ENCODE peak calls at places on chromosomes 6 and 20, in ten cellular contexts. L is osteoblast, Y is uterus, C is ovary, W is psoas muscle, I is DND-41, E is colonic mucosa, Q is H9, X is tibial nerve, U is mesendoderm. S is an unnamed sample.

GRCh38 chr6:100731411-100731810 is 149.7 kb downstream of the ASCC3 start:
- DNase-seq in L (no peak), X (no peak), Y (no peak), W (no peak), E (no peak), C (no peak), U (no peak), I (no peak), Q (no peak), S (no peak)

GRCh38 chr6:121523628-121524027 is 88.2 kb downstream of the GJA1 start:
- DNase-seq in U (peak; percentile 7), L (no peak), Y (no peak), X (no peak), I (no peak), E (no peak), Q (no peak), C (no peak), W (no peak), S (no peak)

GRCh38 chr6:467111-467510 is 75.6 kb downstream of the IRF4 start:
- DNase-seq in L (no peak), C (no peak), Q (no peak), I (no peak), U (no peak), Y (no peak), E (no peak), W (no peak), X (no peak), S (no peak)

GRCh38 chr20:47181056-47181862 is 175.2 kb downstream of the ZMYND8 start:
- DNase-seq in I (peak; percentile 34), Q (peak; percentile 70), U (peak; percentile 91), Y (no peak), E (peak; percentile 41), W (no peak), X (no peak), C (no peak), L (peak; percentile 95), S (no peak)

GRCh38 chr20:1368448-1369199 is 24.2 kb downstream of the FKBP1A start:
- DNase-seq in E (no peak), Q (no peak), X (no peak), Y (peak; percentile 55), C (no peak), W (no peak), U (no peak), I (no peak), L (no peak), S (no peak)

GRCh38 chr6:36335465-36336209 is 1.1 kb downstream of the BNIP5 start:
- DNase-seq in L (no peak), U (no peak), Q (no peak), W (no peak), I (no peak), X (no peak), C (no peak), Y (no peak), E (no peak), S (no peak)

GRCh38 chr6:98416027-98416426 is 418.3 kb upstream of the POU3F2 start:
- DNase-seq in E (no peak), I (no peak), W (no peak), Y (no peak), Q (no peak), X (no peak), C (no peak), L (peak; percentile 5), U (no peak), S (no peak)

GRCh38 chr6:6591778-6592388 is 3.4 kb downstream of the LY86 start:
- DNase-seq in W (no peak), C (no peak), Q (no peak), Y (no peak), E (no peak), X (peak; percentile 48), L (no peak), U (no peak), I (no peak), S (no peak)

GRCh38 chr20:49395183-49395582 is 87.3 kb downstream of the KCNB1 start:
- DNase-seq in W (peak; percentile 78), Y (peak; percentile 91), Q (no peak), U (no peak), I (no peak), L (no peak), C (no peak), E (no peak), X (peak; percentile 72), S (no peak)

GRCh38 chr6:132430110-132430509 is 28.8 kb upstream of the MOXD1 start:
- DNase-seq in U (no peak), I (no peak), C (no peak), E (no peak), Q (no peak), Y (no peak), W (no peak), X (no peak), L (no peak), S (no peak)

GRCh38 chr20:5845686-5846651 is 95.8 kb downstream of the SHLD1 start:
- DNase-seq in W (no peak), C (no peak), E (no peak), I (no peak), X (no peak), U (peak; percentile 47), Y (no peak), Q (no peak), L (no peak), S (peak; percentile 64)

GRCh38 chr6:48535569-48535968 is 424.6 kb upstream of the PTCHD4 start:
- DNase-seq in X (no peak), Q (no peak), U (peak; percentile 50), E (no peak), W (no peak), Y (no peak), L (no peak), C (no peak), I (peak; percentile 11), S (no peak)

GRCh38 chr20:54350415-54350814 is 125.0 kb upstream of the DOK5 start:
- DNase-seq in Y (no peak), X (no peak), W (no peak), U (no peak), C (no peak), E (no peak), Q (no peak), I (no peak), L (peak; percentile 38), S (no peak)

GRCh38 chr20:40741507-40742106 is 52.6 kb upstream of the MAFB start:
- DNase-seq in U (peak; percentile 73), Q (peak; percentile 76), Y (no peak), C (no peak), W (no peak), L (no peak), I (peak; percentile 83), E (peak; percentile 52), X (peak; percentile 37), S (peak; percentile 9)

DNA sequence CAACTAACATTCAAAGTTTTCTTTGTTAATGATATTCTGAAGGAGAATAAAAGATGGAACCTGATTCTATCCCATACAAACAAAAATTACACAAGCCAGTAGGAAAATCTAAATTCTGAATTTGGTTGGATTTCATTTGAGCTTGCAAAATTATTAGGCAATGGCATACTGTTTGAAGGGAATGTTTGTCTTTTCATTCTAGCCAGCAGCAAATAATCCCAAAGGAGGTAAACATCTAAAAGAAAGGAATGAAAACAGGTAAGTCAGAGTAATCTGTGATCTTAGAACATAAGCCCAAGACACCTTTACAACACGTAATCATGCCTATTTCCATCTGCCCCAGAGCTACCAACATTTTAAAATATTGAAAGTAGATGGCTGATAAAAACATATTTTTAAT is 482.1 kb upstream of the CITED2 start:
- DNase-seq in I (no peak), Y (no peak), W (no peak), U (no peak), E (no peak), X (no peak), L (no peak), Q (no peak), C (no peak), S (no peak)
- H3K27ac ChIP-seq in I (no peak overlapping the region), Y (no peak overlapping the region), W (no peak overlapping the region), U (no peak overlapping the region), E (no peak overlapping the region), X (no peak overlapping the region), L (peak overlapping the region; percentile 60), Q (no peak overlapping the region), C (no peak overlapping the region), S (no peak overlapping the region)

GRCh38 chr6:113828984-113829701 is 28.0 kb upstream of the MARCKS start:
- DNase-seq in I (no peak), E (no peak), C (no peak), U (no peak), Q (no peak), X (no peak), W (no peak), L (no peak), Y (no peak), S (no peak)

GRCh38 chr6:113825776-113826175 is 31.4 kb upstream of the MARCKS start:
- DNase-seq in L (peak; percentile 21), U (no peak), W (peak; percentile 91), C (peak; percentile 90), E (peak; percentile 85), I (no peak), Q (no peak), X (peak; percentile 53), Y (peak; percentile 42), S (no peak)

GRCh38 chr6:113833537-113833936 is 23.6 kb upstream of the MARCKS start:
- DNase-seq in Q (no peak), E (no peak), U (no peak), X (no peak), C (no peak), Y (no peak), I (no peak), W (no peak), L (peak; percentile 39), S (no peak)

GRCh38 chr6:113830140-113830539 is 27.0 kb upstream of the MARCKS start:
- DNase-seq in U (no peak), E (no peak), W (no peak), I (no peak), Q (no peak), X (no peak), Y (no peak), L (no peak), C (no peak), S (no peak)

GRCh38 chr6:113829702-113830058 is 27.5 kb upstream of the MARCKS start:
- DNase-seq in W (no peak), Q (no peak), L (no peak), X (no peak), I (no peak), U (no peak), C (no peak), Y (no peak), E (peak; percentile 67), S (no peak)
- H3K27ac ChIP-seq in W (peak overlapping the region; percentile 69), Q (no peak overlapping the region), L (no peak overlapping the region), X (no peak overlapping the region), I (no peak overlapping the region), U (no peak overlapping the region), C (no peak overlapping the region), Y (no peak overlapping the region), E (peak overlapping the region; percentile 58), S (no peak overlapping the region)

DNA sequence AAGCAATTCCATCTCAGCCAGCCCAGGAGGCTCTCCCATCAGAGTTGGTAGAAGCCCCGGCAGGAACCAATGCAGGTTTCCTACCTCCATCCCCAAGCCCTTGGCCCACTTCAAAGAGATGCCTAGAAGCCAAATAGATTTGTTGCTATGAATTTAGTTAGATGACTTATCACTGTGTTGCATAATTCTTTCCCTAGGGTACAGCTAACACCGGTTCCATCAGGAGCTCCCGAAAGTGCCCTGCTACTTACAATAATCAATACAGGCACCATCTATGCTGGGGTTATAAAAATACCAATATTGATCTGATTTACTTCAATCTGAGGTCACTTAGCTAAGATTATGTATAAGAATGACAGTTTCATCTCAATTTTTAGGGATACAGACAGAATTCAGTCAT is 113.0 kb downstream of the MAP7 start:
- DNase-seq in I (no peak), L (no peak), C (no peak), U (no peak), Y (no peak), Q (no peak), X (no peak), W (no peak), E (no peak), S (no peak)
- H3K27ac ChIP-seq in I (no peak overlapping the region), L (no peak overlapping the region), C (no peak overlapping the region), U (no peak overlapping the region), Y (no peak overlapping the region), Q (no peak overlapping the region), X (no peak overlapping the region), W (no peak overlapping the region), E (no peak overlapping the region), S (no peak overlapping the region)

GRCh38 chr20:55893031-55893430 is 112.3 kb downstream of the CBLN4 start:
- DNase-seq in Q (no peak), W (no peak), I (no peak), U (no peak), E (no peak), L (no peak), C (no peak), X (no peak), Y (no peak), S (no peak)
- H3K27ac ChIP-seq in Q (no peak overlapping the region), W (no peak overlapping the region), I (no peak overlapping the region), U (no peak overlapping the region), E (no peak overlapping the region), L (no peak overlapping the region), C (no peak overlapping the region), X (no peak overlapping the region), Y (no peak overlapping the region), S (no peak overlapping the region)

S was measured in CD4-positive, alpha-beta memory T cell.